ENCODE peak calls at places on chromosomes 11 and 22, in ten cellular contexts. B, S, G, Q, H, O, C, K, V and N are unnamed samples.

GRCh38 chr11:78192911-78193341 is 4.2 kb downstream of the USP35 start:
- DNase-seq in B (no peak), S (no peak), G (no peak), Q (no peak), H (peak; percentile 41), O (no peak), C (no peak), K (no peak), V (no peak), N (no peak)

GRCh38 chr22:50303848-50304527 is 3.5 kb downstream of the PLXNB2 start:
- DNase-seq in B (peak; percentile 77), S (no peak), G (no peak), Q (peak; percentile 26), H (no peak), O (no peak), C (peak; percentile 63), K (no peak), V (no peak), N (peak; percentile 71)

GRCh38 chr11:107851704-107852315 is 6.8 kb downstream of the SLC35F2 start:
- DNase-seq in B (no peak), S (no peak), G (no peak), Q (no peak), H (no peak), O (no peak), C (no peak), K (no peak), V (no peak), N (no peak)

GRCh38 chr11:55707029-55707428 is 45.0 kb downstream of the OR4C6 start:
- DNase-seq in B (no peak), S (no peak), G (peak; percentile 29), Q (peak; percentile 77), H (peak; percentile 56), O (no peak), C (no peak), K (no peak), V (no peak), N (peak; percentile 55)

GRCh38 chr11:127493330-127493729 is 492.8 kb upstream of the KIRREL3 start:
- DNase-seq in B (no peak), S (no peak), G (no peak), Q (peak; percentile 47), H (peak; percentile 4), O (no peak), C (no peak), K (no peak), V (no peak), N (peak; percentile 59)

GRCh38 chr11:43933608-43934358 is 8.7 kb upstream of the C11orf96 start:
- DNase-seq in B (no peak), S (no peak), G (no peak), Q (peak; percentile 33), H (no peak), O (no peak), C (no peak), K (no peak), V (no peak), N (no peak)

GRCh38 chr22:45240137-45240809 is 421 bp downstream of the KIAA0930 start:
- DNase-seq in B (no peak), S (peak; percentile 14), G (no peak), Q (no peak), H (peak; percentile 38), O (peak; percentile 12), C (no peak), K (no peak), V (no peak), N (peak; percentile 53)

GRCh38 chr11:29293825-29294224 is 723.0 kb downstream of the KCNA4 start:
- DNase-seq in B (no peak), S (no peak), G (peak; percentile 20), Q (no peak), H (peak; percentile 91), O (no peak), C (no peak), K (no peak), V (no peak), N (no peak)

GRCh38 chr11:119315139-119316016 is 1.6 kb downstream of the MCAM start:
- DNase-seq in B (peak; percentile 82), S (no peak), G (no peak), Q (no peak), H (peak; percentile 41), O (peak; percentile 30), C (no peak), K (no peak), V (no peak), N (peak; percentile 73)

GRCh38 chr11:125902315-125902926 is 585 bp downstream of the PUS3 start:
- DNase-seq in B (no peak), S (no peak), G (no peak), Q (no peak), H (no peak), O (no peak), C (no peak), K (no peak), V (no peak), N (no peak)

GRCh38 chr11:75029836-75030631 is 41.3 kb downstream of the NEU3 start:
- DNase-seq in B (peak; percentile 13), S (no peak), G (no peak), Q (no peak), H (peak; percentile 22), O (no peak), C (no peak), K (no peak), V (no peak), N (no peak)

GRCh38 chr11:1205121-1205986 is 17.5 kb upstream of the MUC5B start:
- DNase-seq in B (peak; percentile 23), S (no peak), G (peak; percentile 31), Q (no peak), H (no peak), O (no peak), C (no peak), K (peak; percentile 11), V (no peak), N (no peak)

GRCh38 chr11:110582728-110583432 is 129.4 kb downstream of the ARHGAP20 start:
- DNase-seq in B (no peak), S (no peak), G (no peak), Q (no peak), H (no peak), O (no peak), C (no peak), K (no peak), V (no peak), N (no peak)

GRCh38 chr22:40525250-40525884 is 111.2 kb downstream of the MRTFA start:
- DNase-seq in B (peak; percentile 43), S (peak; percentile 72), G (no peak), Q (peak; percentile 62), H (peak; percentile 65), O (peak; percentile 69), C (no peak), K (no peak), V (no peak), N (peak; percentile 72)

GRCh38 chr22:22721681-22722309 is 77.4 kb downstream of the GGTLC2 start:
- DNase-seq in B (no peak), S (peak; percentile 47), G (no peak), Q (no peak), H (peak; percentile 8), O (no peak), C (no peak), K (no peak), V (no peak), N (no peak)